ENCODE peak calls at places on chromosomes 3 and 15, in five cellular contexts. V is thoracic aorta, J is NCI-H1105, H is skeletal muscle cell, F is Right ventricle myocardium superior. E is an unnamed sample.

GRCh38 chr3:125357032-125357658 is 18.0 kb downstream of the ZNF148 start:
- DNase-seq in V (no peak), J (peak; percentile 41), H (no peak), F (peak; percentile 73), E (peak; percentile 68)

GRCh38 chr3:167480748-167481147 is 6.9 kb upstream of the SERPINI2 start:
- DNase-seq in V (no peak), J (no peak), H (no peak), F (no peak), E (no peak)

GRCh38 chr15:32908135-32908801 is 190.5 kb downstream of the GREM1 start:
- DNase-seq in V (no peak), J (no peak), H (peak; percentile 80), F (no peak), E (no peak)

GRCh38 chr15:33243869-33244268 is 49.4 kb upstream of the FMN1 start:
- DNase-seq in V (no peak), J (no peak), H (peak; percentile 48), F (no peak), E (no peak)

GRCh38 chr3:96863129-96863740 is 48.8 kb downstream of the EPHA6 start:
- DNase-seq in V (no peak), J (peak; percentile 52), H (no peak), F (no peak), E (peak; percentile 2)

GRCh38 chr15:76109046-76109445 is 49.3 kb downstream of the TMEM266 start:
- DNase-seq in V (no peak), J (no peak), H (no peak), F (no peak), E (no peak)

GRCh38 chr15:60006203-60006782 is 2.2 kb downstream of the FOXB1 start:
- DNase-seq in V (no peak), J (peak; percentile 62), H (no peak), F (no peak), E (peak; percentile 66)

GRCh38 chr3:59290358-59290757 is 240.5 kb upstream of the CFAP20DC start:
- DNase-seq in V (no peak), J (no peak), H (no peak), F (no peak), E (no peak)

GRCh38 chr3:30779686-30780287 is 114.7 kb downstream of the GADL1 start:
- DNase-seq in V (no peak), J (no peak), H (no peak), F (no peak), E (no peak)

GRCh38 chr3:6568999-6569493 is 291.9 kb upstream of the GRM7 start:
- DNase-seq in V (no peak), J (no peak), H (no peak), F (no peak), E (no peak)

GRCh38 chr15:31032959-31033358 is 41.5 kb upstream of the MTMR10 start:
- DNase-seq in V (no peak), J (no peak), H (peak; percentile 18), F (no peak), E (no peak)